ENCODE peak calls at places on chromosomes 2 and 18, in four cellular contexts. One of them, this sample, is unnamed.

GRCh38 chr2:209496586-209496982 is 72.7 kb downstream of the MAP2 start:
- DNase-seq in AG10803: peak; percentile 72
- DNase-seq in IMR-90: peak; percentile 40
- DNase-seq in cardiac fibroblast: peak; percentile 80
- DNase-seq in this sample: peak; percentile 17

GRCh38 chr2:96427917-96428316 is 77.2 kb downstream of the NEURL3 start:
- DNase-seq in IMR-90: peak; percentile 70
- DNase-seq in AG10803: peak; percentile 65
- DNase-seq in cardiac fibroblast: peak; percentile 79
- DNase-seq in this sample: peak; percentile 74

GRCh38 chr2:65317841-65318240 is 90.2 kb downstream of the ACTR2 start:
- DNase-seq in AG10803: no peak
- DNase-seq in IMR-90: peak; percentile 24
- DNase-seq in cardiac fibroblast: no peak
- DNase-seq in this sample: no peak

GRCh38 chr2:216879727-216880508 is 20.1 kb upstream of the TNP1 start:
- DNase-seq in cardiac fibroblast: no peak
- DNase-seq in IMR-90: no peak
- DNase-seq in AG10803: no peak
- DNase-seq in this sample: no peak

GRCh38 chr18:49015886-49016647 is 65.3 kb upstream of the SMAD7 start:
- DNase-seq in IMR-90: no peak
- DNase-seq in AG10803: no peak
- DNase-seq in cardiac fibroblast: no peak
- DNase-seq in this sample: no peak

GRCh38 chr2:162706770-162707169 is 131.8 kb downstream of the KCNH7 start:
- DNase-seq in cardiac fibroblast: no peak
- DNase-seq in IMR-90: no peak
- DNase-seq in AG10803: no peak
- DNase-seq in this sample: no peak

GRCh38 chr18:33733376-33733775 is 155.4 kb downstream of the ASXL3 start:
- DNase-seq in IMR-90: no peak
- DNase-seq in cardiac fibroblast: no peak
- DNase-seq in AG10803: no peak
- DNase-seq in this sample: no peak

GRCh38 chr2:100036020-100036419 is 106.4 kb downstream of the AFF3 start:
- DNase-seq in AG10803: no peak
- DNase-seq in cardiac fibroblast: no peak
- DNase-seq in IMR-90: no peak
- DNase-seq in this sample: no peak

GRCh38 chr2:44283116-44283666 is 7.9 kb downstream of the SLC3A1 start:
- DNase-seq in cardiac fibroblast: no peak
- DNase-seq in IMR-90: no peak
- DNase-seq in AG10803: no peak
- DNase-seq in this sample: no peak

GRCh38 chr2:41854227-41854626 is 193.6 kb upstream of the PKDCC start:
- DNase-seq in AG10803: no peak
- DNase-seq in cardiac fibroblast: no peak
- DNase-seq in IMR-90: peak; percentile 64
- DNase-seq in this sample: no peak

GRCh38 chr2:18550383-18550905 is 10.0 kb downstream of the RDH14 start:
- DNase-seq in IMR-90: no peak
- DNase-seq in cardiac fibroblast: no peak
- DNase-seq in AG10803: no peak
- DNase-seq in this sample: no peak

GRCh38 chr2:236613607-236614006 is 44.0 kb downstream of the ACKR3 start:
- DNase-seq in IMR-90: no peak
- DNase-seq in cardiac fibroblast: no peak
- DNase-seq in AG10803: no peak
- DNase-seq in this sample: no peak

DNA sequence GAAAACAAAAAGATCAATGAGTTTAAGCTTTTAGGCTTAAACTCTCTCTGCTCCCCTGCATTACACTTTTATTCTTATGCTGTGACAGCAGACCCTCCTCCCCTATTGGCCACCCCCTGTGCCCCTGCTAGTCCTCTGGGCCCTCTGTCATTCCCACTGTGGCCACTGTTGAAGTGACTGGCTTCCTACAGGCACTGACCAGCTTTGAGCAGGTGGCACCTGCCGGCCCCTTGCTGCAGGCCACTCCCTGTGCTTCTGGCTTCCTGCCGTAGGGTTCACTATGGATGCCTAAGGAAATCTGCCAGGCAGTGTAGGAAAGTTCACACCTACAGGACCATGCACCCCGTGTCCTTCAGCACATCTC is 156.5 kb upstream of the L3MBTL4 start:
- DNase-seq in cardiac fibroblast: no peak
- DNase-seq in AG10803: no peak
- DNase-seq in IMR-90: no peak
- DNase-seq in this sample: no peak
- TF ChIP-seq CTCF in cardiac fibroblast: no peak
- TF ChIP-seq CTCF in AG10803: no peak
- TF ChIP-seq CTCF in IMR-90: no peak
- TF ChIP-seq CTCF in this sample: no peak

GRCh38 chr2:25283921-25284320 is 57.8 kb downstream of the DNMT3A start:
- DNase-seq in IMR-90: no peak
- DNase-seq in cardiac fibroblast: no peak
- DNase-seq in AG10803: no peak
- DNase-seq in this sample: no peak

GRCh38 chr2:25285265-25286024 is 56.3 kb downstream of the DNMT3A start:
- DNase-seq in cardiac fibroblast: no peak
- DNase-seq in IMR-90: no peak
- DNase-seq in AG10803: no peak
- DNase-seq in this sample: no peak

GRCh38 chr2:25286723-25287483 is 54.8 kb downstream of the DNMT3A start:
- DNase-seq in cardiac fibroblast: no peak
- DNase-seq in AG10803: no peak
- DNase-seq in IMR-90: no peak
- DNase-seq in this sample: no peak

GRCh38 chr2:25281581-25281980 is 60.1 kb downstream of the DNMT3A start:
- DNase-seq in AG10803: no peak
- DNase-seq in IMR-90: no peak
- DNase-seq in cardiac fibroblast: no peak
- DNase-seq in this sample: no peak

DNA sequence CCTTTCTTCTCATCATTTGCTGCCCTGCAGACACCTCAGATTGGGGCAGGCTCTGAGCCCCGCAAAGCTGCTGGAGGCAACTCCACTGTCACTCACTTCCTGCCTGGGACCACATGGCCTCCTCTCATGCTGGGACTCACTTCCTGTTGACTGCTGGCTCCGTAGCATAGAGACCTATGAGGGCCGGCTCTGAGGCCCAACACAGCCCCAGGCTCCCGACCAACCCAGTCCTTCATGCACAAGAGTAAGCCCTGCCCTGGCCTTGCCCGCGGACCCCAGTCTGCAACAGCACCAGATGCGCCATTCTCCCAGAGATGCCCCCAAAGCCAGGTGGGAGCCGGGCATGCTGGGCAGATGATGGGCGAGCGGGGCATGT is 55.7 kb downstream of the DNMT3A start:
- DNase-seq in IMR-90: no peak
- DNase-seq in cardiac fibroblast: no peak
- DNase-seq in AG10803: no peak
- DNase-seq in this sample: peak; percentile 3
- H3K4me3 ChIP-seq in IMR-90: no peak overlapping the region
- H3K4me3 ChIP-seq in cardiac fibroblast: no peak overlapping the region
- H3K4me3 ChIP-seq in AG10803: no peak overlapping the region
- H3K4me3 ChIP-seq in this sample: no peak overlapping the region

GRCh38 chr2:143282684-143283083 is 153.5 kb downstream of the ARHGAP15 start:
- DNase-seq in cardiac fibroblast: no peak
- DNase-seq in IMR-90: no peak
- DNase-seq in AG10803: no peak
- DNase-seq in this sample: no peak
- TF ChIP-seq CTCF in cardiac fibroblast: peak; percentile 29
- TF ChIP-seq CTCF in IMR-90: peak; percentile 17
- TF ChIP-seq CTCF in AG10803: no peak
- TF ChIP-seq CTCF in this sample: peak; percentile 47

GRCh38 chr18:45164551-45164950 is 450.7 kb upstream of the SLC14A2 start:
- DNase-seq in cardiac fibroblast: peak; percentile 17
- DNase-seq in IMR-90: no peak
- DNase-seq in AG10803: peak; percentile 78
- DNase-seq in this sample: no peak

GRCh38 chr18:45167631-45168225 is 447.5 kb upstream of the SLC14A2 start:
- DNase-seq in IMR-90: peak; percentile 80
- DNase-seq in AG10803: peak; percentile 73
- DNase-seq in cardiac fibroblast: peak; percentile 80
- DNase-seq in this sample: peak; percentile 79

GRCh38 chr18:45167109-45167551 is 448.1 kb upstream of the SLC14A2 start:
- DNase-seq in cardiac fibroblast: peak; percentile 52
- DNase-seq in IMR-90: peak; percentile 44
- DNase-seq in AG10803: peak; percentile 70
- DNase-seq in this sample: peak; percentile 72

GRCh38 chr18:45166341-45167108 is 448.8 kb upstream of the SLC14A2 start:
- DNase-seq in AG10803: peak; percentile 99
- DNase-seq in cardiac fibroblast: peak; percentile 98
- DNase-seq in IMR-90: peak; percentile 80
- DNase-seq in this sample: peak; percentile 91

DNA sequence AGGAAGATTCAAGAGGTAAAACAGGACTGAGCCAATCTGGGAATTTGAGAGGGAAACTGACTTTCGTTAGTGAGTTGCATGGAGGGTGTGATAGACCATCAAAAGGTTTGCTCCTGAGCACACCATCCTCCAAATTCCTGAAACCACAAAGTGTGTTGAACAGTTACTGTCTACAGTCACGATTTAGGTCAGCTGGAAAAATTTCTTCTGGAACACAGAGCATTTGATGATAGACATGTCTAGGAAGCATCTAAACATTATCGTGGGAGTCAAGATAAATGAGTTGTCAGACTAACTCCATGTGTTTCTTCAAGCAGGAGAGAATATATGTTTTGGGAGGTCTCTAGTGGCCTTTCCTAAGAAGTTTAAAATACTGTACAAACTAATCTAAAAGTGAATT is 449.4 kb upstream of the SLC14A2 start:
- DNase-seq in AG10803: peak; percentile 61
- DNase-seq in IMR-90: no peak
- DNase-seq in cardiac fibroblast: no peak
- DNase-seq in this sample: no peak
- H3K4me3 ChIP-seq in AG10803: no peak overlapping the region
- H3K4me3 ChIP-seq in IMR-90: no peak overlapping the region
- H3K4me3 ChIP-seq in cardiac fibroblast: no peak overlapping the region
- H3K4me3 ChIP-seq in this sample: no peak overlapping the region

GRCh38 chr2:102076512-102076911 is 66.0 kb upstream of the IL1R1 start:
- DNase-seq in AG10803: no peak
- DNase-seq in IMR-90: no peak
- DNase-seq in cardiac fibroblast: no peak
- DNase-seq in this sample: no peak

GRCh38 chr2:102082591-102083586 is 59.7 kb upstream of the IL1R1 start:
- DNase-seq in AG10803: peak; percentile 86
- DNase-seq in IMR-90: peak; percentile 91
- DNase-seq in cardiac fibroblast: peak; percentile 95
- DNase-seq in this sample: peak; percentile 84

GRCh38 chr2:102080451-102081054 is 62.0 kb upstream of the IL1R1 start:
- DNase-seq in IMR-90: peak; percentile 44
- DNase-seq in cardiac fibroblast: peak; percentile 74
- DNase-seq in AG10803: peak; percentile 73
- DNase-seq in this sample: no peak

GRCh38 chr2:102081600-102081999 is 60.9 kb upstream of the IL1R1 start:
- DNase-seq in IMR-90: no peak
- DNase-seq in AG10803: no peak
- DNase-seq in cardiac fibroblast: no peak
- DNase-seq in this sample: no peak

DNA sequence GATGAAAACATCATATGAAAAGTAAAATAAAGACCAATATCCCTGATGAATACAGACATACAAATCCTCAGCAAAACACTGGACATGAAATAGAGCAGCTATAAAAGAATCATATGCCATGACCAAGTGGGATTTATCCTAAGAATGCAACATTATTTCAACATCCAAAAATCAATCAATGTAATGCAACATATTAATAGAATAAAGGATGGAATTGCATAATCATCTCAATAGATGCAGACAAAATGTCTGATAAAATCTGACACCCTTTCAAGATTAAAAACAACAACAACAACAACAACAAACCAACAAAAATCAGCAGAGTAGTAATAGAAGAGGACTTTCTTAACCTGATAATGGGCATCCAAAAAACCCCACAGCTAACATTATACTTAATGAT is 63.8 kb upstream of the IL1R1 start:
- DNase-seq in cardiac fibroblast: no peak
- DNase-seq in AG10803: no peak
- DNase-seq in IMR-90: no peak
- DNase-seq in this sample: no peak
- TF ChIP-seq CTCF in cardiac fibroblast: no peak
- TF ChIP-seq CTCF in AG10803: no peak
- TF ChIP-seq CTCF in IMR-90: no peak
- TF ChIP-seq CTCF in this sample: no peak

DNA sequence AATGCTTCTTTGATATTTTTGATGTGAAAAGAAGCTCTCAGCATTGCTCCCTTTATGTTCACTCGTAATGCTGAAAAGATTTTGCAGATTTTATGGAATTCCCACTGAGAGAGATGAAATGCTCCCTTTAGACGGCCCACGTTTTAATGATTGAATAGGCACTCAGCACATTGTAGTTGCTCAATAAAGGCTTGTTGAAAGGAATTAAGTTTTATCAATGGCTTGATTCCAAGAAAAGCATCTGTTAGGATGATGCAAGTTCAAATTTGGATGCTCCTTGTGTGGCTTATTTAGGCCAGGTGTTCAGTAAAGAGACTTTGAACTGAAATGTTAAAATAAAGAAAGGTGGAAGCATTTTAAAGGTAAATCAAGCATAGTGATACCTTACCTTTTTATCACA is 725.1 kb downstream of the EPHA4 start:
- DNase-seq in cardiac fibroblast: peak; percentile 15
- DNase-seq in IMR-90: peak; percentile 30
- DNase-seq in AG10803: peak; percentile 8
- DNase-seq in this sample: no peak
- H3K4me3 ChIP-seq in cardiac fibroblast: no peak overlapping the region
- H3K4me3 ChIP-seq in IMR-90: no peak overlapping the region
- H3K4me3 ChIP-seq in AG10803: no peak overlapping the region
- H3K4me3 ChIP-seq in this sample: no peak overlapping the region